ENCODE peak calls at places on chromosomes 11 and 22, in six cellular contexts. G, Y, T, Z, R and O are unnamed samples.

GRCh38 chr22:48483764-48484528 is 1343.7 kb downstream of the BRD1 start:
- DNase-seq in Z (no peak), T (no peak), Y (no peak), G (no peak), R (no peak), O (no peak)

GRCh38 chr11:77136074-77136473 is 8.0 kb downstream of the MYO7A start:
- DNase-seq in Z (no peak), Y (no peak), R (no peak), T (no peak), G (no peak), O (no peak)

GRCh38 chr11:68661014-68661413 is 23.3 kb upstream of the GAL start:
- DNase-seq in Y (no peak), Z (no peak), R (no peak), G (no peak), T (no peak), O (no peak)

GRCh38 chr11:87219266-87219665 is 181.5 kb downstream of the TMEM135 start:
- DNase-seq in Z (no peak), R (no peak), Y (no peak), T (no peak), G (no peak), O (no peak)

GRCh38 chr11:45043755-45044475 is 93.2 kb upstream of the TP53I11 start:
- DNase-seq in Z (no peak), R (no peak), T (no peak), Y (no peak), G (no peak), O (no peak)

GRCh38 chr11:119709638-119710346 is 19.2 kb downstream of the NECTIN1 start:
- DNase-seq in Y (peak; percentile 65), R (peak; percentile 66), G (no peak), T (peak; percentile 33), Z (no peak), O (no peak)

GRCh38 chr22:17119481-17120202 is 1.5 kb downstream of the TMEM121B start:
- DNase-seq in G (no peak), Z (no peak), T (peak; percentile 53), Y (no peak), R (no peak), O (no peak)

GRCh38 chr22:26438006-26438405 is 8.9 kb downstream of the ASPHD2 start:
- DNase-seq in T (no peak), Y (no peak), G (no peak), Z (no peak), R (no peak), O (no peak)

GRCh38 chr11:77141034-77141433 is 13.0 kb downstream of the MYO7A start:
- DNase-seq in Y (no peak), G (no peak), R (no peak), Z (no peak), T (no peak), O (no peak)

GRCh38 chr11:117230286-117230961 is 1.4 kb downstream of the PCSK7 start:
- DNase-seq in G (peak; percentile 55), Z (no peak), T (no peak), Y (no peak), R (no peak), O (no peak)

DNA sequence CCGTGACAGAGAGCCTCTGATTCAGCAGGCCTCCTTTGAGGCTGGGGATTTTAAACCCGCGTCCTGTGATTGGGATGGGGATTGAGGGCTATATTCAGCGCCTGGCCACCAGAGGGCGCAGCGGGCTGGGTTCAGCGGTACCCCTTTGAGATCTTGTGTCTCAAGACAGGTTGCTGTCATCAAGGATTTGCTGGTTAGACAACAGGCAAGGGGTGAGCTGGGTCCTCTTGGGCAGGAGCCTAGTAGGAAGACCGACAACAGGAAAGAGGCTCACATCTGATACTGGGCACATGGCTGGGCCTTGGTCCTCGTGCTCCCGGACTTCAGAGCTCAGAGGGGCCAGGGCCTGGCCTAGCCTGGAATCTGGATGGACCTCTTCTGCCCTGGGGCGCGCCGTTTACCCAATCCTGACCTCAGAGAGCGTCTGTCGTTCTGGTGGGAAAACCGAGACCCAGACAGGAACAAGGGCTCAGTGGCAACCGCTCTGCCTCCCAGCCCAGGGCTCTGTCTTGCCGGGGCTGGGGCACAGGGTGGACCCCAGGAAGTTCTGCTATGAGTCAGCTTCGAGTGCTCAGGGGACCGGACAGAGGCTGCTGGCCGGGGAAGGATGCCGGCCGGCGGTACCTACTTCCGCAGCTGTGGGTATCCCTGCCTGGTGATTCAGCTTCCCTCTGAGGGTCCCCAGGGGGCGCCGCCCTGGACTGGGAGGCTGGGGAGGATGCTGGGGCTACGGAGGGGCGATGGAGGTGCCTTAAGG is 926 bp upstream of the SLC35E4 start:
- DNase-seq in Z (peak; percentile 86), R (peak; percentile 89), Y (peak; percentile 87), T (peak; percentile 82), G (peak; percentile 82), O (peak; percentile 82)
- H3K27ac ChIP-seq in Z (peak overlapping the region; percentile 89), R (peak overlapping the region; percentile 97), Y (peak overlapping the region; percentile 96), T (peak overlapping the region; percentile 84), G (peak overlapping the region; percentile 70), O (peak overlapping the region; percentile 97)

GRCh38 chr11:38256436-38256835 is 1658.4 kb upstream of the RAG2 start:
- DNase-seq in R (no peak), G (no peak), T (no peak), Y (no peak), Z (no peak), O (no peak)
- H3K27ac ChIP-seq in R (no peak overlapping the region), G (no peak overlapping the region), T (no peak overlapping the region), Y (no peak overlapping the region), Z (no peak overlapping the region), O (no peak overlapping the region)

GRCh38 chr11:17208257-17208999 is 642 bp upstream of the PIK3C2A start:
- DNase-seq in T (peak; percentile 83), Z (peak; percentile 62), G (peak; percentile 43), Y (peak; percentile 38), R (no peak), O (no peak)

GRCh38 chr11:17206448-17206847 is 1.3 kb downstream of the PIK3C2A start:
- DNase-seq in T (no peak), G (no peak), Y (no peak), R (no peak), Z (no peak), O (no peak)

GRCh38 chr11:17207317-17208256 is at the start of gene PIK3C2A:
- DNase-seq in Z (peak; percentile 98), R (peak; percentile 97), T (peak; percentile 99), Y (peak; percentile 97), G (peak; percentile 94), O (peak; percentile 99)

GRCh38 chr11:17214338-17214737 is 6.6 kb upstream of the PIK3C2A start:
- DNase-seq in T (no peak), Y (no peak), G (no peak), Z (no peak), R (no peak), O (no peak)

GRCh38 chr11:17209939-17210245 is 2.1 kb upstream of the PIK3C2A start:
- DNase-seq in T (no peak), G (no peak), R (no peak), Z (no peak), Y (no peak), O (no peak)
- H3K27ac ChIP-seq in T (peak overlapping the region; percentile 96), G (peak overlapping the region; percentile 93), R (no peak overlapping the region), Z (peak overlapping the region; percentile 97), Y (peak overlapping the region; percentile 97), O (no peak overlapping the region)

GRCh38 chr11:122727101-122727929 is 71.8 kb downstream of the UBASH3B start:
- DNase-seq in G (peak; percentile 33), R (no peak), Z (no peak), T (no peak), Y (no peak), O (no peak)
- H3K27ac ChIP-seq in G (peak overlapping the region; percentile 81), R (no peak overlapping the region), Z (no peak overlapping the region), T (peak overlapping the region; percentile 25), Y (peak overlapping the region; percentile 53), O (no peak overlapping the region)

GRCh38 chr11:3157381-3158130 is 7.6 kb downstream of the OSBPL5 start:
- DNase-seq in G (no peak), Z (no peak), T (no peak), Y (no peak), R (no peak), O (no peak)
- H3K27ac ChIP-seq in G (no peak overlapping the region), Z (no peak overlapping the region), T (no peak overlapping the region), Y (no peak overlapping the region), R (no peak overlapping the region), O (no peak overlapping the region)